ENCODE peak calls at places on chromosomes 3 and 15, in nine cellular contexts. S is H9; N is CD8-positive, alpha-beta T cell; P is lung; C is colonic mucosa; T is Peyer's patch; Q is RWPE1; F is cardiac muscle cell; H is spleen. B is an unnamed sample.

GRCh38 chr3:157913052-157913451 is 193.2 kb downstream of the SHOX2 start:
- DNase-seq in S (no peak), N (no peak), P (no peak), C (no peak), T (no peak), Q (no peak), F (no peak), H (no peak), B (no peak)

GRCh38 chr15:77675806-77676415 is 43.2 kb upstream of the LINGO1 start:
- DNase-seq in S (no peak), N (no peak), P (no peak), C (no peak), T (no peak), Q (no peak), F (no peak), H (no peak), B (no peak)

GRCh38 chr3:195609229-195609628 is 25.5 kb upstream of the APOD start:
- DNase-seq in S (no peak), N (peak; percentile 34), P (no peak), C (peak; percentile 5), T (no peak), Q (no peak), F (no peak), H (no peak), B (no peak)

GRCh38 chr3:22620498-22620897 is 582.6 kb upstream of the UBE2E2 start:
- DNase-seq in S (no peak), N (no peak), P (no peak), C (no peak), T (no peak), Q (no peak), F (no peak), H (no peak), B (no peak)

GRCh38 chr3:146895026-146895749 is 290.0 kb upstream of the PLSCR5 start:
- DNase-seq in S (no peak), N (no peak), P (no peak), C (no peak), T (no peak), Q (no peak), F (peak; percentile 6), H (no peak), B (no peak)

GRCh38 chr15:67405208-67406191 is 115.4 kb upstream of the C15orf61 start:
- DNase-seq in S (no peak), N (no peak), P (no peak), C (no peak), T (no peak), Q (peak; percentile 19), F (peak; percentile 82), H (no peak), B (no peak)

GRCh38 chr3:58706395-58706794 is 39.8 kb upstream of the FAM3D start:
- DNase-seq in S (no peak), N (no peak), P (no peak), C (no peak), T (no peak), Q (no peak), F (no peak), H (no peak), B (no peak)

GRCh38 chr15:91268510-91268909 is 168.5 kb downstream of the SV2B start:
- DNase-seq in S (peak; percentile 64), N (no peak), P (no peak), C (no peak), T (no peak), Q (no peak), F (no peak), H (no peak), B (no peak)

GRCh38 chr15:69973102-69973714 is 124.5 kb downstream of the TLE3 start:
- DNase-seq in S (no peak), N (no peak), P (no peak), C (peak; percentile 17), T (no peak), Q (peak; percentile 84), F (peak; percentile 61), H (no peak), B (no peak)

GRCh38 chr3:87691109-87691508 is 367.7 kb downstream of the CGGBP1 start:
- DNase-seq in S (no peak), N (no peak), P (no peak), C (no peak), T (no peak), Q (peak; percentile 28), F (no peak), H (no peak), B (no peak)

GRCh38 chr3:66452247-66453040 is 48.4 kb downstream of the LRIG1 start:
- DNase-seq in S (no peak), N (no peak), P (no peak), C (no peak), T (no peak), Q (no peak), F (peak; percentile 70), H (no peak), B (no peak)

GRCh38 chr15:96321422-96322391 is 8.8 kb upstream of the NR2F2 start:
- DNase-seq in S (peak; percentile 45), N (no peak), P (no peak), C (peak; percentile 19), T (no peak), Q (no peak), F (peak; percentile 21), H (peak; percentile 78), B (peak; percentile 48)

GRCh38 chr3:175836622-175837021 is 977.5 kb downstream of the NAALADL2 start:
- DNase-seq in S (no peak), N (no peak), P (no peak), C (no peak), T (no peak), Q (no peak), F (no peak), H (no peak), B (no peak)

GRCh38 chr3:184874709-184875644 is 63.0 kb downstream of the VPS8 start:
- DNase-seq in S (no peak), N (no peak), P (no peak), C (peak; percentile 23), T (no peak), Q (peak; percentile 41), F (peak; percentile 63), H (no peak), B (peak; percentile 23)

GRCh38 chr15:101803676-101804075 is 367 bp downstream of the OR4F6 start:
- DNase-seq in S (no peak), N (no peak), P (no peak), C (no peak), T (no peak), Q (no peak), F (no peak), H (no peak), B (no peak)

GRCh38 chr15:26020871-26021270 is 157.7 kb upstream of the ATP10A start:
- DNase-seq in S (no peak), N (no peak), P (no peak), C (no peak), T (no peak), Q (no peak), F (no peak), H (no peak), B (no peak)

GRCh38 chr15:75043509-75044257 is 20.3 kb downstream of the PPCDC start:
- DNase-seq in S (no peak), N (peak; percentile 20), P (peak; percentile 97), C (peak; percentile 84), T (peak; percentile 75), Q (no peak), F (peak; percentile 100), H (peak; percentile 97), B (peak; percentile 67)
- TF ChIP-seq CTCF in S (no peak), N (no peak), P (peak; percentile 20), C (no peak), T (peak; percentile 48), Q (no peak), F (peak; percentile 82), H (peak; percentile 45), B (peak; percentile 43)

GRCh38 chr3:140920029-140920428 is 21.6 kb upstream of the SLC25A36 start:
- DNase-seq in S (no peak), N (no peak), P (no peak), C (no peak), T (no peak), Q (no peak), F (no peak), H (no peak), B (no peak)

GRCh38 chr3:140917769-140918168 is 23.9 kb upstream of the SLC25A36 start:
- DNase-seq in S (no peak), N (no peak), P (no peak), C (peak; percentile 44), T (no peak), Q (no peak), F (no peak), H (no peak), B (no peak)

GRCh38 chr3:140924097-140924873 is 17.4 kb upstream of the SLC25A36 start:
- DNase-seq in S (no peak), N (no peak), P (no peak), C (no peak), T (no peak), Q (no peak), F (no peak), H (no peak), B (no peak)

GRCh38 chr3:140927279-140927678 is 14.4 kb upstream of the SLC25A36 start:
- DNase-seq in S (no peak), N (no peak), P (no peak), C (no peak), T (no peak), Q (no peak), F (no peak), H (no peak), B (no peak)

DNA sequence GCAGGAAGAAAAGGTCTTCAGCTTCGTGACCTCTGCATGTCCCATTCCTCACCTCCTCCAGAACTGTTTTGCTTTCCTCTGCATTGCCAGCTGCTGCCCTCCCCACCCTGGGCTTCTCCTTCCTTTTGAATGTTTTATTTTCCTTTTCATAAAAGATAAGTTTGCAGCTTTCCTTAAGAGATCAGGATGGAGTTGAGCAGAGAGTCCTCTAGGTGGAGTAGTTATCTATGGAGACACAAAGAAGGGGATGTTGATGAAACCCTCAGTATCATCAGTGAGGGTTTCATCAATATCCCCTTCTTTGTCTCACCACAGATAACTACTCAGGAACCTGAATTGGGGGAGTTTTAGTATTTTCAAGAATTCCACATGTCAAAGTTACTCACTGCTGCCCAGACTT is 19.0 kb upstream of the SLC25A36 start:
- DNase-seq in S (no peak), N (no peak), P (no peak), C (no peak), T (no peak), Q (peak; percentile 48), F (peak; percentile 28), H (no peak), B (peak; percentile 28)
- TF ChIP-seq CTCF in S (peak; percentile 67), N (peak; percentile 44), P (no peak), C (no peak), T (peak; percentile 48), Q (peak; percentile 31), F (peak; percentile 52), H (peak; percentile 27), B (peak; percentile 56)

GRCh38 chr3:8239718-8240698 is 261.6 kb upstream of the LMCD1 start:
- DNase-seq in S (peak; percentile 32), N (peak; percentile 11), P (no peak), C (peak; percentile 25), T (no peak), Q (peak; percentile 1), F (peak; percentile 74), H (no peak), B (peak; percentile 38)
- TF ChIP-seq CTCF in S (peak; percentile 93), N (peak; percentile 77), P (peak; percentile 31), C (peak; percentile 81), T (peak; percentile 59), Q (peak; percentile 78), F (peak; percentile 93), H (peak; percentile 68), B (peak; percentile 78)

DNA sequence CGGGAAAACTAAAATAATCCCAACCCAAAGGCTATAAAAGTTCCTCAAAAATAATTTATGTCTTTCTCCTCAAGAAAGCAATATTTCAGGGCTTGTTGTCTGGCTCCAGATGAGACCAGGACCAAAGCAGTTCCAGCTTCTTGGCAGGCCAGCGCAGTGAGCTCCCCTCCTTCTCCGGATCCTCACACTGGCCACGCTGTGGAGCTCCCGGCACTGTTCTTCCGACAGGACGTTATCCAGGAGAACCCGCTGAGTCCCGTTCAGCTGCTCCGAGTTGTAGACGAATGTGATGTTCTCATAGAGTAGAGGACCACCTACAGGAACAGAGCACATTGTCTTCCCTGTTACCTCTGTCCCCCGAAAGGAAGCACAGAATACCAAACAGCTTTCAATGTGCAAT is 146.3 kb downstream of the P3H2 start:
- DNase-seq in S (no peak), N (no peak), P (no peak), C (no peak), T (no peak), Q (no peak), F (no peak), H (no peak), B (no peak)
- TF ChIP-seq CTCF in S (no peak), N (no peak), P (no peak), C (no peak), T (no peak), Q (no peak), F (no peak), H (no peak), B (no peak)

B was measured in GM13977.